ENCODE peak calls at places on chromosome 5, in ten cellular contexts. U is progenitor cell of endocrine pancreas; D is psoas muscle; K is PC-9; S is glutamatergic neuron; M is fibroblast of mammary gland; P is Peyer's patch; Y is adrenal gland; L is brain microvascular endothelial cell; B is activated CD8-positive, alpha-beta T cell treated with anti-CD3 and anti-CD28 coated beads for 36 hours. X is an unnamed sample.
A peak's percentile ranks its signal among the peaks of the same experiment; 100 is the strongest.

GRCh38 chr5:1291611-1292080 is 3.2 kb downstream of the TERT start:
- DNase-seq in U (no peak), D (no peak), K (no peak), S (no peak), M (no peak), P (peak; percentile 83), Y (no peak), L (no peak), B (no peak), X (no peak)

GRCh38 chr5:8829322-8830029 is 716.4 kb downstream of the SEMA5A start:
- DNase-seq in U (no peak), D (no peak), K (no peak), S (no peak), M (peak; percentile 99), P (no peak), Y (no peak), L (peak; percentile 99), B (no peak), X (no peak)

GRCh38 chr5:163506726-163507125 is 1.3 kb downstream of the MAT2B start:
- DNase-seq in U (no peak), D (no peak), K (no peak), S (no peak), M (peak; percentile 75), P (no peak), Y (no peak), L (peak; percentile 6), B (peak; percentile 36), X (no peak)

GRCh38 chr5:1336106-1336561 is 8.8 kb downstream of the CLPTM1L start:
- DNase-seq in U (no peak), D (no peak), K (no peak), S (no peak), M (no peak), P (peak; percentile 44), Y (no peak), L (no peak), B (no peak), X (no peak)

GRCh38 chr5:38079625-38080402 is 178.5 kb upstream of the EGFLAM start:
- DNase-seq in U (no peak), D (no peak), K (no peak), S (no peak), M (no peak), P (no peak), Y (no peak), L (no peak), B (no peak), X (no peak)

GRCh38 chr5:6551287-6551954 is 81.4 kb downstream of the NSUN2 start:
- DNase-seq in U (no peak), D (peak; percentile 83), K (no peak), S (no peak), M (peak; percentile 4), P (no peak), Y (no peak), L (peak; percentile 10), B (no peak), X (no peak)

GRCh38 chr5:34998058-34998789 is 49.5 kb downstream of the AGXT2 start:
- DNase-seq in U (no peak), D (no peak), K (no peak), S (no peak), M (peak; percentile 97), P (no peak), Y (no peak), L (no peak), B (no peak), X (no peak)

GRCh38 chr5:67287795-67288194 is 91.2 kb upstream of the CD180 start:
- DNase-seq in U (no peak), D (no peak), K (no peak), S (no peak), M (peak; percentile 57), P (no peak), Y (no peak), L (no peak), B (no peak), X (no peak)

GRCh38 chr5:134174841-134175839 is 1.6 kb downstream of the SKP1 start:
- DNase-seq in U (no peak), D (no peak), K (peak; percentile 8), S (no peak), M (peak; percentile 65), P (no peak), Y (no peak), L (peak; percentile 30), B (no peak), X (no peak)

GRCh38 chr5:134177197-134178171 is 734 bp upstream of the SKP1 start:
- DNase-seq in U (no peak), D (peak; percentile 72), K (peak; percentile 57), S (no peak), M (peak; percentile 72), P (peak; percentile 87), Y (peak; percentile 83), L (peak; percentile 57), B (no peak), X (no peak)

GRCh38 chr5:134175874-134176522 is 752 bp downstream of the SKP1 start:
- DNase-seq in U (no peak), D (no peak), K (peak; percentile 7), S (no peak), M (peak; percentile 20), P (no peak), Y (peak; percentile 68), L (peak; percentile 12), B (no peak), X (peak; percentile 32)

GRCh38 chr5:134176523-134177196 is at the start of gene SKP1:
- DNase-seq in U (peak; percentile 76), D (peak; percentile 86), K (peak; percentile 84), S (peak; percentile 85), M (peak; percentile 71), P (peak; percentile 93), Y (peak; percentile 89), L (peak; percentile 57), B (peak; percentile 86), X (peak; percentile 84)

DNA sequence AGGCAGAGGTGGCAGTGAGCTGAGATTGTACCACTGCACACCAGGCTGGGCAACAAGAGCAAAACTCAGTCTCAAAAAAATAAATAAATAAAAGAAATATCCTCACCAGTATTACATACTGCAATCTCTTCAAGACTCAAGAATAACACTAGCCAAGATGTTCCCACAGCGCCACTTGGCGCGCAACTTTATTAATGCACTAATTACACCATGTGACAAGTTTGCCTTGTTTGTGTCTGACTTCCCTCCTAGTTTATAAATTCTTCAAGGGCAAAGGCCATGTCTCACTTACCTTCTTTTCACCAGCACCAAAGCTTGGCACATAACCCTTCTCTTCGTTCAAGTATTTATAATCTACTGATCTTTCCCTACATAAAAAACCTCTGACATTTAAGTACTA is 4.8 kb downstream of the SKP1 start:
- DNase-seq in U (no peak), D (no peak), K (no peak), S (no peak), M (no peak), P (peak; percentile 81), Y (no peak), L (no peak), B (peak; percentile 33), X (no peak)
- TF ChIP-seq CTCF in U (no peak), D (no peak), K (no peak), S (no peak), M (no peak), P (peak; percentile 76), Y (no peak), L (no peak), B (no peak), X (no peak)

DNA sequence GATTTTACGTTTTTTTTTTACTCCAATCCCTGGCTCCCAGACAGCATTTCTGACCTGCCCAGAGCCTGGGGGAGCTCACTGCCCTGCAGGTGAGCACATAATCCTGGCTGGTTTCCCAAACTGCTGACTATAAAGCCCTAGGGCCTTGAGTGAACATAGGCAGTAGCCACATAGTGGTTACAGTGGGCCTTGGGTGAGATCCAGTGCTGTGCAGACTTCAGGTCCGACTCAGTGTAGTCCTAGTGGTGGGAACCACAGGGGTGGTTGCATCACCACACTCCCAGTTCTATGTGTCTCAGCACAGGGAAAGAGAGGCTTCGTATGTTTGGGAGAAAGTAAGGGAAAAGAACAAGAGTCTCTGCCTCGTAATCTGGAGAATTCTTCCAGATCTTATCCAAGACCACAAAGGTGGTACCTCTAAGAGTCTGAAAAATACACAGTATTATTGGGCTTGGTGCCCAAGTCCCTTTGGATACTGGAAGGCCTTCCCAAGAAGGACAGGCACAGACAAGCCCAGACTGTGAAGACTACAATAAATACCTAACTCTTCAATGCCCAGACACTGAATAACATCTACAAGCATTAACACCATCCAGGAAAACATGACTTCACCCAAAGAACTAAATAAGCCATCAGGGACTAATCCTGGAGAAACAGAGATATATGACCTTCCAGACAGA is 89.4 kb downstream of the TSSK1B start:
- DNase-seq in U (no peak), D (no peak), K (peak; percentile 13), S (no peak), M (peak; percentile 85), P (no peak), Y (no peak), L (no peak), B (no peak), X (no peak)
- TF ChIP-seq CTCF in U (no peak), D (no peak), K (no peak), S (no peak), M (peak; percentile 5), P (no peak), Y (no peak), L (peak; percentile 42), B (no peak), X (no peak)

DNA sequence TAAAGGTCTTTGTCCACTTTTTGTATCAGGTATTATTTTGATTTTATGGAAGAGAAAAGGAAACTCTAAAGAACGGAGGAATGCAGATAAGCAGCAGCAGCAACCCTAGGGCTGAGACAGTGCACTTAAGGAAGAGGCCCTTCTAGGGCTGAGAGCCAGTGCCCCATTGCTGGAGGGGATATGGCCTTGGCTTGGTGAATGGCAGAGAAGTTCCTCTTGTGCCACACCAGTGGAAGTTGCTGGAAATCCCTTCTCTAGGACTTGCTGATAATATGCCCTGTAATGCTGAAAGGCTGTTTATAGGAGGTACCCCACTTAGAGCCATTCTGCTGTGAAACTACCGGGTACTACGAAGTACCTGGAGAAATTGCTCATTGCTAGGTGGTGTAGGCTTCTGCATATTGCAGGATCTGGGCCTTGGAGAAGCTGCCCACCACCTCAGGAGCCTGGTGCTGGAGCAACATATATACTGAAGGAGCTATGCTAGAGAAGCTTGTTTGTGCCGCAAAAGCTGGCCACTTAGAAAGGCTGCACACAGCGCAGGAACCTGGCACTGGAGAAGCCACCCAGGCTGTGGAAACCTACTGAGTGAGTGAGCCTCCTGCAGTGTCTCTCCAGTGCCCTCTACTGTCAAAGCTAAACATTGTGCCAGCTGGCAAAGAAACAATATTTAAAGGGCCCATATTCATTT is 9.6 kb upstream of the UBTD2 start:
- DNase-seq in U (peak; percentile 19), D (peak; percentile 60), K (peak; percentile 66), S (peak; percentile 54), M (peak; percentile 75), P (peak; percentile 59), Y (peak; percentile 93), L (peak; percentile 64), B (peak; percentile 76), X (peak; percentile 54)
- TF ChIP-seq CTCF in U (peak; percentile 74), D (peak; percentile 81), K (peak; percentile 89), S (peak; percentile 66), M (peak; percentile 92), P (peak; percentile 89), Y (peak; percentile 86), L (peak; percentile 90), B (peak; percentile 84), X (peak; percentile 87)

GRCh38 chr5:149640350-149640999 is 59.2 kb downstream of the ARHGEF37 start:
- DNase-seq in U (no peak), D (no peak), K (no peak), S (no peak), M (no peak), P (no peak), Y (no peak), L (no peak), B (no peak), X (no peak)

GRCh38 chr5:149638546-149639241 is 57.4 kb downstream of the ARHGEF37 start:
- DNase-seq in U (no peak), D (no peak), K (no peak), S (no peak), M (no peak), P (no peak), Y (no peak), L (no peak), B (no peak), X (no peak)

GRCh38 chr5:149639718-149640117 is 58.4 kb downstream of the ARHGEF37 start:
- DNase-seq in U (no peak), D (no peak), K (no peak), S (no peak), M (no peak), P (no peak), Y (peak; percentile 68), L (no peak), B (no peak), X (no peak)

GRCh38 chr5:149641600-149641999 is 60.3 kb downstream of the ARHGEF37 start:
- DNase-seq in U (no peak), D (no peak), K (no peak), S (no peak), M (no peak), P (no peak), Y (no peak), L (no peak), B (no peak), X (no peak)

GRCh38 chr5:149641000-149641576 is 59.8 kb downstream of the ARHGEF37 start:
- DNase-seq in U (no peak), D (peak; percentile 37), K (no peak), S (no peak), M (peak; percentile 93), P (peak; percentile 80), Y (peak; percentile 67), L (peak; percentile 76), B (no peak), X (no peak)
- TF ChIP-seq CTCF in U (no peak), D (no peak), K (no peak), S (no peak), M (peak; percentile 8), P (peak; percentile 61), Y (no peak), L (no peak), B (no peak), X (no peak)

X was measured in neural crest cell.